ENCODE peak calls at places on chromosomes 12 and 14, in eight cellular contexts. W, F, X, I, G, V, S and Y are unnamed samples.

GRCh38 chr12:13851828-13852227 is 129.6 kb downstream of the GRIN2B start:
- DNase-seq in W (peak; percentile 55), F (no peak), X (no peak), I (no peak), G (no peak), V (no peak), S (peak; percentile 40), Y (no peak)

GRCh38 chr12:31301311-31301710 is 24.6 kb downstream of the SINHCAF start:
- DNase-seq in W (no peak), F (no peak), X (no peak), I (no peak), G (no peak), V (no peak), S (no peak), Y (no peak)

GRCh38 chr12:17076335-17076734 is 470.4 kb upstream of the LMO3 start:
- DNase-seq in W (peak; percentile 56), F (no peak), X (no peak), I (peak; percentile 27), G (no peak), V (no peak), S (no peak), Y (no peak)

GRCh38 chr14:33589334-33589733 is 361.5 kb downstream of the EGLN3 start:
- DNase-seq in W (no peak), F (no peak), X (no peak), I (peak; percentile 88), G (peak; percentile 20), V (peak; percentile 97), S (no peak), Y (no peak)

GRCh38 chr12:105455250-105455649 is 124.8 kb downstream of the C12orf75 start:
- DNase-seq in W (no peak), F (no peak), X (no peak), I (no peak), G (no peak), V (no peak), S (no peak), Y (no peak)

GRCh38 chr12:121560392-121561021 is 20.3 kb downstream of the KDM2B start:
- DNase-seq in W (no peak), F (peak; percentile 72), X (no peak), I (no peak), G (no peak), V (no peak), S (no peak), Y (peak; percentile 56)

GRCh38 chr12:57027011-57027804 is 10.9 kb upstream of the TAC3 start:
- DNase-seq in W (no peak), F (no peak), X (no peak), I (no peak), G (no peak), V (no peak), S (no peak), Y (no peak)

GRCh38 chr12:52010692-52011601 is 4.2 kb downstream of the TAMALIN start:
- DNase-seq in W (peak; percentile 23), F (no peak), X (peak; percentile 53), I (no peak), G (no peak), V (no peak), S (no peak), Y (no peak)

GRCh38 chr14:89093083-89093482 is 268.6 kb downstream of the TTC8 start:
- DNase-seq in W (no peak), F (no peak), X (no peak), I (peak; percentile 13), G (no peak), V (peak; percentile 11), S (no peak), Y (no peak)

GRCh38 chr12:113469893-113470743 is 1.6 kb downstream of the LHX5 start:
- DNase-seq in W (no peak), F (peak; percentile 37), X (no peak), I (no peak), G (no peak), V (no peak), S (no peak), Y (no peak)

GRCh38 chr12:33314223-33314622 is 125.4 kb downstream of the SYT10 start:
- DNase-seq in W (no peak), F (no peak), X (no peak), I (no peak), G (no peak), V (no peak), S (no peak), Y (no peak)

GRCh38 chr12:22046090-22046967 is at the start of gene CMAS:
- DNase-seq in W (peak; percentile 64), F (peak; percentile 89), X (peak; percentile 87), I (peak; percentile 57), G (peak; percentile 92), V (peak; percentile 63), S (peak; percentile 68), Y (peak; percentile 84)

GRCh38 chr12:57899010-57899662 is 42.2 kb upstream of the ATP23 start:
- DNase-seq in W (peak; percentile 38), F (peak; percentile 83), X (peak; percentile 71), I (peak; percentile 64), G (peak; percentile 67), V (peak; percentile 62), S (no peak), Y (peak; percentile 81)

GRCh38 chr14:101562659-101563351 is 1.5 kb downstream of the DIO3 start:
- DNase-seq in W (no peak), F (no peak), X (no peak), I (no peak), G (no peak), V (no peak), S (no peak), Y (no peak)

GRCh38 chr14:105197274-105197673 is 16.2 kb upstream of the NUDT14 start:
- DNase-seq in W (no peak), F (peak; percentile 70), X (no peak), I (no peak), G (peak; percentile 79), V (peak; percentile 39), S (no peak), Y (no peak)

GRCh38 chr14:91249841-91250616 is 5.5 kb upstream of the GPR68 start:
- DNase-seq in W (peak; percentile 93), F (peak; percentile 83), X (no peak), I (peak; percentile 63), G (peak; percentile 33), V (no peak), S (no peak), Y (no peak)

GRCh38 chr14:51094282-51094821 is 553 bp downstream of the TRIM9 start:
- DNase-seq in W (peak; percentile 43), F (no peak), X (no peak), I (no peak), G (no peak), V (no peak), S (peak; percentile 31), Y (peak; percentile 45)

GRCh38 chr12:53097564-53098353 is at the start of gene IGFBP6:
- DNase-seq in W (peak; percentile 13), F (peak; percentile 65), X (peak; percentile 77), I (peak; percentile 41), G (peak; percentile 80), V (peak; percentile 34), S (peak; percentile 36), Y (peak; percentile 83)

GRCh38 chr12:104411826-104412626 is 44.7 kb upstream of the CHST11 start:
- DNase-seq in W (no peak), F (no peak), X (no peak), I (no peak), G (peak; percentile 27), V (peak; percentile 67), S (no peak), Y (no peak)

GRCh38 chr12:110117948-110118685 is 6.0 kb upstream of the IFT81 start:
- DNase-seq in W (no peak), F (no peak), X (no peak), I (no peak), G (no peak), V (no peak), S (no peak), Y (no peak)